ENCODE peak calls at places on chromosome 15, in ten cellular contexts. W, A, T, B, Q, F, X, C, J and Z are unnamed samples.

GRCh38 chr15:22960126-22960525 is 20.0 kb downstream of the CYFIP1 start:
- DNase-seq in B (no peak), T (no peak), X (no peak), J (no peak), F (no peak), W (no peak), Q (no peak), A (no peak), C (no peak), Z (no peak)

GRCh38 chr15:25556136-25556535 is 117.3 kb upstream of the UBE3A start:
- DNase-seq in X (no peak), J (no peak), A (no peak), F (no peak), Q (no peak), T (no peak), C (no peak), W (no peak), B (no peak), Z (no peak)

GRCh38 chr15:30043211-30043655 is 39.5 kb upstream of the GOLGA8J start:
- DNase-seq in X (no peak), F (no peak), C (no peak), J (no peak), Q (no peak), W (peak), A (no peak), T (no peak), B (no peak), Z (no peak)

GRCh38 chr15:88800026-88800425 is 3.2 kb upstream of the ACAN start:
- DNase-seq in B (no peak), W (peak), J (no peak), C (no peak), F (peak), A (no peak), T (no peak), X (no peak), Q (no peak), Z (no peak)

GRCh38 chr15:24848050-24848449 is 106.7 kb upstream of the SNRPN start:
- DNase-seq in T (no peak), J (peak), F (no peak), B (peak), C (no peak), A (peak), W (peak), Q (no peak), X (peak), Z (peak)

GRCh38 chr15:85749261-85750151 is 45.2 kb downstream of the KLHL25 start:
- DNase-seq in F (no peak), T (no peak), J (no peak), A (peak), X (no peak), Q (no peak), B (no peak), C (no peak), W (peak), Z (no peak)

GRCh38 chr15:74664028-74664616 is 31.7 kb downstream of the EDC3 start:
- DNase-seq in T (no peak), W (peak), X (no peak), A (no peak), C (no peak), J (no peak), Q (peak), B (peak), F (no peak), Z (no peak)

GRCh38 chr15:27825023-27825422 is 274.1 kb downstream of the OCA2 start:
- DNase-seq in J (no peak), X (no peak), A (no peak), B (no peak), T (no peak), W (no peak), C (no peak), Q (no peak), F (no peak), Z (no peak)

GRCh38 chr15:23467110-23467600 is 20.1 kb upstream of the GOLGA6L2 start:
- DNase-seq in W (peak), J (no peak), Q (no peak), A (no peak), F (no peak), T (peak), C (no peak), X (no peak), B (no peak), Z (no peak)

GRCh38 chr15:48703544-48703943 is 58.0 kb upstream of the FBN1 start:
- DNase-seq in A (no peak), Q (no peak), B (no peak), C (no peak), T (no peak), J (no peak), F (no peak), W (peak), X (no peak), Z (no peak)

GRCh38 chr15:37054336-37054735 is 46.0 kb downstream of the MEIS2 start:
- DNase-seq in T (no peak), Q (no peak), X (no peak), B (no peak), W (no peak), C (no peak), F (no peak), J (no peak), A (no peak), Z (no peak)

DNA sequence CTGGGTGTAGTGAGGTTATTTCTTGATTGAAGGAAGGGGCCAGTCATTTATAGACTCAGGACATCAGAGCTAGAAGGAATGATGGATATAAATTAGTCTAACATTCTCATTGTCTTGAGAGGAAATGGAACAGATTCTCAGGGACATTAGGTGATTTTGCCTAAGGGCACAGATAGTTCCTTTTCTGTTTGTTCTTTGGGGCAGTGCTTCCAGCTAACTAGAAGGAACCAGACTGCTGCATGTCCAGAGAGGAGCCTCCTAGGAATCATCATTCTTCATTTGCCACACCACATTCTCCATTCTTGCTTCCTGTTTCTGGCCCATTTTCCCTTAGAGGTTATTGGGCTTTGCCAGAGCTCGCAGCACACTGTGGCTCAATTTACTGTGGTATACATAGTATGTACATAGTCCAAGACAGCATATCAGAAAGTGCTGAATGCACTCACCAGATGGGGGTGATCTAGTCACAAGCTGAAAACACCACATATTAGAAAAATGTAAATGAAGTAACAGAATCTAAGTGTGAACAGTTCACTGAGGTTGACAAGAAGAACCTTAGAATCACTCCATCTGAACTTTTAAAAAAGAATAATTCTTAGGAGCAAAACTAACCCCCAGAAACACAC is 62.7 kb upstream of the MYZAP start:
- DNase-seq in A (no peak), J (no peak), X (no peak), F (no peak), B (no peak), W (no peak), T (no peak), C (no peak), Q (no peak), Z (no peak)
- TF ChIP-seq CTCF in A (no peak), J (no peak), X (no peak), F (no peak), B (no peak), W (no peak), T (no peak), C (no peak), Q (no peak), Z (no peak)

GRCh38 chr15:64865126-64865997 is 23.6 kb downstream of the PLEKHO2 start:
- DNase-seq in X (no peak), C (no peak), T (peak), F (no peak), Q (no peak), J (no peak), W (no peak), B (no peak), A (no peak), Z (no peak)

GRCh38 chr15:64869501-64869900 is 27.8 kb downstream of the PLEKHO2 start:
- DNase-seq in B (no peak), C (no peak), X (no peak), Q (no peak), W (no peak), A (no peak), T (no peak), F (no peak), J (no peak), Z (no peak)

GRCh38 chr15:64865998-64866520 is 24.3 kb downstream of the PLEKHO2 start:
- DNase-seq in X (no peak), C (no peak), F (no peak), J (no peak), T (no peak), Q (no peak), W (peak), B (no peak), A (no peak), Z (no peak)

GRCh38 chr15:64874131-64874530 is 32.4 kb downstream of the PLEKHO2 start:
- DNase-seq in C (no peak), A (no peak), F (no peak), W (no peak), Q (no peak), B (no peak), X (no peak), T (no peak), J (no peak), Z (no peak)

DNA sequence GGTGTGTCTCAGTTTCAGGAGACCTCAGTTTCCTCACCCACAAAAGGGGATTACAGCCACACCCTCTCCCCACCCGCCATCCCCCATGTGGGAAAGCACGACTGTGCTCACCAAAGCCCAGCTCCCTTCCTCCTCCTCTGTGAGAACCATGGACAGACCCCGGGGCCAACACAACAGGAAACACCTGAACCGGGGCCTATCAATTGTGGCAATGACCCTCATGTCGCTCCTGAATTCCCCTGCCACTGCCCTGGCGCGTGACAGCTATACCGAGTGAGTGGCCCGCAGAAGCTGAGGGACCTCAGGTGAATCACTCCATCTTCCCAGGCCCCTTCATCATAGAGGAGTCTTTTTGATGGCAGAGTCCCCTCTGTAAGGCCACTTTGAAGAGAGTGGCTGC is 28.6 kb downstream of the PLEKHO2 start:
- DNase-seq in C (no peak), J (no peak), T (no peak), X (no peak), B (no peak), W (no peak), F (no peak), Q (no peak), A (no peak), Z (no peak)
- TF ChIP-seq CTCF in C (no peak), J (no peak), T (no peak), X (no peak), B (no peak), W (no peak), F (no peak), Q (no peak), A (no peak), Z (no peak)

GRCh38 chr15:42215854-42216829 is 8.0 kb upstream of the VPS39 start:
- DNase-seq in X (no peak), T (no peak), B (no peak), A (no peak), C (no peak), J (no peak), F (no peak), Q (no peak), W (peak), Z (no peak)
- TF ChIP-seq CTCF in X (no peak), T (no peak), B (no peak), A (no peak), C (no peak), J (no peak), F (no peak), Q (no peak), W (peak), Z (no peak)

DNA sequence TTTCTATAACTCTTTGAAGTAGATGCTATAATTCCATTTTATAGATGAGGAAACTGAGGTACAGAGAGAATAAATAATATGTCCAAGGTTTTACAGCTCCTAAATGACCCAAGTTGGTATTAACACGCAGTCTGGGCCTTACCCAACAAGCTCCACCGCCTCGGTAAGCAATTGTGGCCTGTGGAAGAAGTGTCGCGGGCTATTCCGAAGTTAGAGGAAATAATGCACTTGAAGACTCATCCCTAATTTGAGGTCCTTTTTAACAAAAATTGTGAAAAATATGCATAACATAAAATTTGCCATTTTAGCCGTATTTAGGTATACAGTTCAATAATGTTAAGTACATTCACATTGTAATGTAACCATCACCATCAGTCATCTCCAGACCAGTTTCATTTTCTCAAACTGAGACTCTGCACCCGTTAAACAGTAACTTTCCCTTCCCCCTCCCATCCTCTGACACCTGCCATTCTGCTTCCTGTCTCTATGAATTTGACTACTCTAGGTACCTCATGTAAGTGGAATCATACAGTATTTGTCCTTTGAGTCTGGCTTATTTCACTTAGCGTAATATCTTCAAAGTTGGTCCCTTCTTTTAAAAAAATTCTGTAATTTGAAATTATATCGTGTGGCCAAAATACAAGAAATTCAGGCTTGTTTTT is 18.2 kb downstream of the IDH3A start:
- DNase-seq in F (no peak), B (no peak), Q (no peak), X (no peak), T (peak), W (no peak), A (no peak), J (no peak), C (no peak), Z (no peak)
- TF ChIP-seq CTCF in F (no peak), B (no peak), Q (no peak), X (no peak), T (no peak), W (no peak), A (no peak), J (no peak), C (no peak), Z (no peak)

GRCh38 chr15:64894395-64895056 is 17.2 kb upstream of the ANKDD1A start:
- DNase-seq in C (peak), A (no peak), W (no peak), T (peak), Q (peak), J (peak), X (peak), B (no peak), F (no peak), Z (no peak)
- TF ChIP-seq CTCF in C (no peak), A (no peak), W (no peak), T (no peak), Q (no peak), J (no peak), X (no peak), B (no peak), F (no peak), Z (no peak)

GRCh38 chr15:64630403-64631107 is 144.8 kb downstream of the RBPMS2 start:
- DNase-seq in T (no peak), A (no peak), B (no peak), J (no peak), Q (no peak), X (no peak), C (no peak), W (peak), F (no peak), Z (no peak)
- TF ChIP-seq CTCF in T (no peak), A (no peak), B (no peak), J (no peak), Q (no peak), X (no peak), C (no peak), W (no peak), F (no peak), Z (peak)

GRCh38 chr15:56960116-56960515 is 41.7 kb downstream of the TCF12 start:
- DNase-seq in W (no peak), A (no peak), J (no peak), F (no peak), B (no peak), X (no peak), Q (no peak), T (peak), C (no peak), Z (no peak)

GRCh38 chr15:56953790-56954189 is 35.3 kb downstream of the TCF12 start:
- DNase-seq in C (no peak), J (no peak), A (no peak), Q (no peak), X (no peak), F (no peak), T (no peak), B (no peak), W (no peak), Z (no peak)

GRCh38 chr15:56959318-56959648 is 40.8 kb downstream of the TCF12 start:
- DNase-seq in J (no peak), B (no peak), Q (no peak), F (no peak), T (no peak), W (no peak), A (no peak), X (no peak), C (no peak), Z (no peak)

GRCh38 chr15:56957812-56958406 is 39.5 kb downstream of the TCF12 start:
- DNase-seq in Q (no peak), C (no peak), W (no peak), T (no peak), J (no peak), F (no peak), X (no peak), B (peak), A (no peak), Z (no peak)

GRCh38 chr15:56956538-56956937 is 38.1 kb downstream of the TCF12 start:
- DNase-seq in Q (no peak), J (no peak), B (no peak), C (no peak), A (no peak), W (no peak), T (no peak), X (no peak), F (no peak), Z (no peak)
- TF ChIP-seq CTCF in Q (no peak), J (no peak), B (no peak), C (no peak), A (no peak), W (no peak), T (no peak), X (no peak), F (no peak), Z (no peak)

GRCh38 chr15:100919481-100920405 is 586 bp downstream of the LRRK1 start:
- DNase-seq in T (peak), B (peak), C (no peak), F (no peak), J (peak), X (peak), W (peak), Q (peak), A (no peak), Z (no peak)
- TF ChIP-seq CTCF in T (no peak), B (no peak), C (no peak), F (no peak), J (no peak), X (no peak), W (no peak), Q (no peak), A (no peak), Z (no peak)

GRCh38 chr15:49875392-49875791 is 243.6 kb downstream of the ATP8B4 start:
- DNase-seq in C (no peak), X (no peak), J (no peak), W (no peak), A (no peak), B (no peak), F (no peak), Q (no peak), T (peak), Z (no peak)
- TF ChIP-seq CTCF in C (no peak), X (peak), J (peak), W (no peak), A (no peak), B (no peak), F (peak), Q (no peak), T (peak), Z (peak)